ENCODE peak calls at places on chromosomes 1 and 21, in six cellular contexts. M, Y, G, K, Q and C are unnamed samples.

GRCh38 chr1:32241011-32241763 is 5.8 kb upstream of the FAM167B start:
- DNase-seq in M (no peak), G (no peak), Y (peak), Q (no peak), K (no peak), C (peak)

GRCh38 chr1:112272101-112272772 is 123.8 kb upstream of the CTTNBP2NL start:
- DNase-seq in Y (no peak), Q (no peak), G (no peak), K (no peak), M (no peak), C (no peak)

GRCh38 chr1:51525295-51525694 is 6.2 kb upstream of the EPS15 start:
- DNase-seq in Q (no peak), G (no peak), K (no peak), Y (no peak), M (no peak), C (no peak)

GRCh38 chr1:55143686-55144085 is 71.5 kb downstream of the USP24 start:
- DNase-seq in Y (no peak), K (peak), Q (peak), M (peak), G (peak), C (peak)

GRCh38 chr1:202247837-202248795 is 54.5 kb downstream of the LGR6 start:
- DNase-seq in Q (no peak), M (no peak), G (no peak), K (no peak), Y (no peak), C (no peak)

GRCh38 chr21:36471254-36471723 is 8.6 kb downstream of the CLDN14 start:
- DNase-seq in Q (no peak), Y (peak), G (no peak), K (no peak), M (peak), C (no peak)

GRCh38 chr1:77438239-77438913 is 156.6 kb downstream of the AK5 start:
- DNase-seq in Y (peak), G (no peak), K (peak), Q (no peak), M (no peak), C (no peak)

GRCh38 chr1:74592580-74593355 is 80.4 kb upstream of the LRRC53 start:
- DNase-seq in K (peak), Y (no peak), Q (no peak), M (no peak), G (no peak), C (no peak)

GRCh38 chr1:218886472-218886871 is 287.2 kb upstream of the LYPLAL1 start:
- DNase-seq in M (peak), G (no peak), K (no peak), Q (no peak), Y (peak), C (no peak)

GRCh38 chr1:41465741-41466140 is 18.7 kb downstream of the EDN2 start:
- DNase-seq in Y (no peak), M (peak), Q (no peak), G (no peak), K (no peak), C (no peak)

GRCh38 chr1:236140705-236141446 is 1.5 kb upstream of the GPR137B start:
- DNase-seq in G (no peak), K (no peak), Q (no peak), M (peak), Y (no peak), C (no peak)

GRCh38 chr1:236143104-236143948 is 987 bp downstream of the GPR137B start:
- DNase-seq in K (no peak), G (no peak), Y (peak), Q (no peak), M (peak), C (peak)

GRCh38 chr1:236142358-236143103 is at the start of gene GPR137B:
- DNase-seq in K (no peak), Q (no peak), M (peak), Y (peak), G (no peak), C (peak)

GRCh38 chr1:236139495-236139894 is 2.8 kb upstream of the GPR137B start:
- DNase-seq in M (no peak), Q (no peak), G (no peak), Y (no peak), K (no peak), C (no peak)

GRCh38 chr1:236141447-236142357 is 637 bp upstream of the GPR137B start:
- DNase-seq in G (no peak), M (peak), Y (peak), Q (no peak), K (no peak), C (peak)
- TF ChIP-seq EZH2 in G (no peak), M (no peak), Y (no peak), Q (peak), K (no peak), C (peak)

DNA sequence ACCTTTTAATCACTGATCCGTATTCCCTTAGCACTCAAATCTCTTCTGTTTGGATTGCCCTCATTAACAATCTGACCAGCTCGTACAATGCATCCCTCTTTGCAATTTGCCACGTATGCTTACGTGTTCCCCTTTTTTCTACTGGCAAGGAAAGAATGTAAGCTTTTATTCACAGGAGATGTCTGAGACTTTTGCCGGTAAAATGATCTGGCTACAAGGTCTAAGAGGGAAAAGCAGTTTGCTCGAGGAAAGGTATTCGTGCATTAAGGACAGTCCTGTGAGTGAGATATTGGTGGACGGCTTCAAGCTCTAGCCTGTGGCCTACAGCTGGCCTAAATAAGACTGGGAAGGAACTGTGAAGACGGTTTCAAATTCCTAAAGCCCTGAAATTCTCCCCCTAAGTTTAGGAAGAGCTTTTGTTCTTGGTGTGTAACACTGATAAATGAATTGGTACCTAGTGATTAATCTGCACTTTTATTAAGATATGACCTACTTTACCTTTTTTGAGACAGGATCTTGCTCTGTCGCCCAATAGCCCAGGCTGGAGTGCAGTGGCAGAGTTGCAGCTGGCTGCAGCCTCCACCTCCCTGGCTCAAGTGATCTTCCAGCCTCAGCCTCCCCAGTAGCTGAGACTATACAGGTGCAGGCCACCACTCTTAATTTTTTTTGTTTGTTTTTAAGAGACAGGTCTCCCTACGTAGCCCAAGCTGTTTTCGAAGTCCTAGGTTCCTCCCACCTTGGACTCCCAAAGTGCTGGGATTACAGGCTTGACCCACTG is 895 bp upstream of the UBR4 start:
- DNase-seq in G (no peak), K (peak), Q (no peak), M (peak), Y (peak), C (peak)
- TF ChIP-seq EZH2 in G (no peak), K (no peak), Q (no peak), M (no peak), Y (no peak), C (no peak)

DNA sequence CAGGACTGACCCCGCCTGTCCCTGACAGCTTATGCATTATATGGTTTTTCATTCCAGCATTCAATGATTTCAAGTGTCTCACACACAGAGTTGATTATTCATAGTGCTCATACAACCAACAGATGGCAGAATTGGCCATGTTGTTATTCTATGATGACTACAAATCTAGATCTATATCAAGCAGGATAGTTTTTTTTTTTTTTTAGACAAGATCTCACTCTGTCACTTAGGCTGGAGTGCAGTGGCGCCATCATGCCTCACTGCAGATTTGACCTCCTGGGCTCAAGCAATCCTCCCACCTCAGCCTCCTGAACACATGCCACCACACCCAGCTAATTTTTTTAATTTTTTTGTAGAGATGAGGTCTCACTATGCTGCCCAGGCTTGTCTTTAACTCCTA is 40.1 kb upstream of the LRRC8D start:
- DNase-seq in M (peak), Q (no peak), K (peak), Y (peak), G (peak), C (no peak)
- TF ChIP-seq EZH2 in M (no peak), Q (no peak), K (no peak), Y (no peak), G (no peak), C (no peak)

GRCh38 chr1:91791691-91792392 is 94.1 kb downstream of the TGFBR3 start:
- DNase-seq in M (no peak), K (no peak), Q (no peak), G (no peak), Y (peak), C (no peak)
- TF ChIP-seq EZH2 in M (no peak), K (no peak), Q (no peak), G (no peak), Y (no peak), C (no peak)

GRCh38 chr1:7705908-7706216 is 65.2 kb upstream of the VAMP3 start:
- DNase-seq in Q (no peak), K (no peak), Y (no peak), G (no peak), M (peak), C (no peak)
- TF ChIP-seq EZH2 in Q (no peak), K (no peak), Y (peak), G (no peak), M (no peak), C (peak)

DNA sequence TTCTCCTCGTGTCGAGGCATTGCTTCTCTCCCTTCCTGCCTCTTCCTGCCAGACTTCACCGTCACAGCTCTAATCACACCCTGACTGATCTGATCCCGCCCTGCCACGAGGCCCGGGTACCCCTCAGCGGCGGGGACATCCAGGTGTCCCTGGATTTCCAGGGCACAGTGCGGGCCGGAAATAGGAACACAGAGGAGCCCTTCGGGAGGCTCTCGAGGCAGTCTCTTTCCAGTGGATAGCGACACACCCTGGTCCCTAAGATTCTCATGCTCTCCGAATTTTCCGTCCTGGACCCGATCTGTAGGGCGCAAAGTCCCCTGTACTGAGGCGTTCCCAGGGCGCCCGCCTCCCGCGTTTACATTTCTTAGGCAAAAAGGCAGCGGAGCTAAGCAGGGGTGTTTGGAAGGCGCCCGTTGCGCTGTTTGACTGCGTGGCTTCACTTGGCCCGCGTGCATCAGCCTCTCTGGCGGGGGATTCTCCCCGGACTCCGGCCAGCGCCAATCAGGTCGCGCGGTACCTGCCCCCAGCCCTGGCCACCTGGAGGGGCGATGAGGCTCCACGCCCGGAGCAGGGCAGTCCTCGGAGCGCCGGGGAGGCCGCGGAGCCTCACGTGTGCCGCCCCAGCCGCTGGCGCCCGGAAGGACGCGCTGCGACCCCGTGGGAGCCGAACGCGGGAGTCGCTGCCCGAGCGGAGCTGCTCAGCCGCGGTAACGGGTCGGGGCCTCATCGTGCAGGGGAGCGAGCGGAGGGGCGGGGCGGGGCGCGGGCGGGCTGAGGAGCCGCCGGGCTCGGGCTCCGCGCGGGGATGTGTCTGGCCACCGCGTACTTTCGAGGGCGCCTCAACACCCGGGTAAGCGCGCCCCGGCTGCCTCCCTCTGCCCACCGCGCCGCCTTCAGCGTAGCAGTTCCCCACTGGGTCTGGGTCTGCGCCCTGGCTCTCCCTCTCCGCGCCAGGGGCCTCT is at the start of gene FAM163A:
- DNase-seq in M (no peak), G (no peak), K (no peak), Q (no peak), Y (no peak), C (peak)
- TF ChIP-seq EZH2 in M (peak), G (no peak), K (no peak), Q (peak), Y (peak), C (peak)

DNA sequence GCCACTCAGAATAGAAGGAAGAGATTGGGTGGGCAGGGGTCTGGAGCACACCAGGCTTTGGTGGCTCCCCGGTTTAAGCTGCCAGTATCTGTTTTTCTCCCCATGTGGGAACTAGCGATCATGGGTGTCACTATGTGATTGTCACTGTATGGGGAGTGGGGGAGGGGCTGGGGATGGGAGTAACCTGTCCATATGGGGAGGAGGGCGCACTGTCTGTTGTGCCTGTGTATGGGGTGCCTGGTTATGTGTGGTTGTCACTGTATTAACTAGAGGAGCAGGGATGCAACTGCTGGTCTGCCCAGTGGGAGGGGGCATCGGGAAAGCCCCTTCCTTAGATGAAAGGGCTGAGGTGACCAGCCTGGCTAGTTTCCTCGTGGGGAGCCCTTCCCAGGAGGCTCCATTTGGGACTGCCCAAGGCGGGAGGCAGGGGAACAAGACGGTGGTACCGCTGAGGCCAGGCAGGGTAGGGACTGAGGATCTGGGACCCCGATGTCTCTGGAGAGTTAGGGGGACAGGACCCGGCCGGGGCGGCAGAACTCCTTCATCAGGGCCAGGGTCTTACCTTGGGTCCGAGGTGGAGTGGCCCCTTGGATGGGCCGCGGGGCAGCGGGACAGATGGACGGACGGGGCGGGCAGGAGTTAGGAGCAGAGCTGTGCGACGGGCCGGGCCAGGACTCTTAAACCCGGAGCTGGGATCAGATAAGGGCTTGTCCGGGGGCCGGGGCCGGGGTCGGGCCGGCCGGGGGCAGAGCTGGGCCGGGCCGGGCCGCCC is at the start of gene KCNJ10:
- DNase-seq in Q (no peak), Y (peak), M (no peak), K (no peak), G (no peak), C (no peak)
- TF ChIP-seq EZH2 in Q (no peak), Y (peak), M (peak), K (no peak), G (no peak), C (peak)

GRCh38 chr1:63321788-63322247 is 549 bp upstream of the FOXD3 start:
- DNase-seq in Y (no peak), Q (no peak), G (no peak), M (no peak), K (no peak), C (peak)

GRCh38 chr1:63319069-63320023 is 3.0 kb upstream of the FOXD3 start:
- DNase-seq in M (no peak), Y (no peak), G (no peak), K (no peak), Q (no peak), C (peak)

GRCh38 chr1:63320024-63320799 is 2.2 kb upstream of the FOXD3 start:
- DNase-seq in Y (peak), Q (no peak), K (no peak), G (no peak), M (no peak), C (peak)

GRCh38 chr1:63322248-63322943 is at the start of gene FOXD3:
- DNase-seq in G (peak), Y (peak), Q (no peak), K (peak), M (peak), C (peak)

GRCh38 chr1:63321061-63321787 is 1.1 kb upstream of the FOXD3 start:
- DNase-seq in M (no peak), K (no peak), G (no peak), Y (no peak), Q (no peak), C (peak)
- TF ChIP-seq EZH2 in M (no peak), K (no peak), G (no peak), Y (peak), Q (no peak), C (peak)

GRCh38 chr1:162204883-162205132 is 135.3 kb downstream of the NOS1AP start:
- DNase-seq in Y (no peak), M (no peak), K (no peak), G (no peak), Q (no peak), C (no peak)
- TF ChIP-seq EZH2 in Y (no peak), M (no peak), K (no peak), G (no peak), Q (no peak), C (no peak)